ENCODE peak calls at places on chromosomes 5 and 9, in ten cellular contexts. D is cardiac fibroblast, E is HepG2, A is dorsolateral prefrontal cortex, O is colonic mucosa, L is left ventricle myocardium inferior, I is lower lobe of right lung, S is D721Med, V is stomach, F is psoas muscle. C is an unnamed sample.

GRCh38 chr9:128409998-128410397 is 10.7 kb upstream of the CERCAM start:
- DNase-seq in D (peak), E (peak), A (no peak), O (no peak), L (no peak), I (no peak), S (no peak), V (no peak), F (no peak), C (no peak)

GRCh38 chr5:10762776-10763500 is 1.9 kb upstream of the DAP start:
- DNase-seq in D (no peak), E (no peak), A (no peak), O (no peak), L (no peak), I (no peak), S (no peak), V (no peak), F (no peak), C (no peak)

GRCh38 chr5:137503456-137503855 is 4.3 kb upstream of the SPOCK1 start:
- DNase-seq in D (no peak), E (no peak), A (no peak), O (no peak), L (no peak), I (no peak), S (no peak), V (no peak), F (no peak), C (no peak)

GRCh38 chr5:97135868-97136267 is 6.5 kb downstream of the LIX1 start:
- DNase-seq in D (no peak), E (no peak), A (no peak), O (no peak), L (no peak), I (no peak), S (no peak), V (no peak), F (no peak), C (no peak)

GRCh38 chr5:164617290-164617689 is 1111.9 kb downstream of the MAT2B start:
- DNase-seq in D (no peak), E (no peak), A (no peak), O (no peak), L (no peak), I (no peak), S (no peak), V (no peak), F (no peak), C (no peak)

GRCh38 chr9:72983512-72984021 is 30.7 kb upstream of the ALDH1A1 start:
- DNase-seq in D (no peak), E (peak), A (no peak), O (no peak), L (no peak), I (no peak), S (no peak), V (no peak), F (no peak), C (no peak)

GRCh38 chr9:89254773-89255125 is 56.2 kb upstream of the CKS2 start:
- DNase-seq in D (no peak), E (no peak), A (no peak), O (no peak), L (no peak), I (no peak), S (no peak), V (no peak), F (no peak), C (peak)

GRCh38 chr9:34363619-34364351 is 12.9 kb downstream of the MYORG start:
- DNase-seq in D (peak), E (no peak), A (no peak), O (no peak), L (peak), I (no peak), S (no peak), V (no peak), F (peak), C (no peak)

GRCh38 chr9:16358751-16359150 is 511.7 kb downstream of the BNC2 start:
- DNase-seq in D (no peak), E (no peak), A (no peak), O (no peak), L (no peak), I (no peak), S (no peak), V (no peak), F (no peak), C (no peak)

GRCh38 chr5:181088289-181088688 is 42.7 kb downstream of the OR2V1 start:
- DNase-seq in D (no peak), E (no peak), A (no peak), O (no peak), L (no peak), I (no peak), S (no peak), V (no peak), F (no peak), C (peak)

GRCh38 chr9:132801659-132802058 is 76.4 kb downstream of the AK8 start:
- DNase-seq in D (no peak), E (no peak), A (no peak), O (no peak), L (no peak), I (no peak), S (no peak), V (no peak), F (no peak), C (no peak)

GRCh38 chr9:132802121-132802795 is 75.8 kb downstream of the AK8 start:
- DNase-seq in D (no peak), E (no peak), A (no peak), O (no peak), L (no peak), I (no peak), S (no peak), V (no peak), F (no peak), C (no peak)

GRCh38 chr9:132797861-132798659 is 80.0 kb downstream of the AK8 start:
- DNase-seq in D (peak), E (no peak), A (no peak), O (no peak), L (no peak), I (no peak), S (no peak), V (no peak), F (no peak), C (no peak)

GRCh38 chr9:132800038-132800648 is 77.9 kb downstream of the AK8 start:
- DNase-seq in D (peak), E (peak), A (peak), O (peak), L (peak), I (peak), S (no peak), V (peak), F (peak), C (no peak)

DNA sequence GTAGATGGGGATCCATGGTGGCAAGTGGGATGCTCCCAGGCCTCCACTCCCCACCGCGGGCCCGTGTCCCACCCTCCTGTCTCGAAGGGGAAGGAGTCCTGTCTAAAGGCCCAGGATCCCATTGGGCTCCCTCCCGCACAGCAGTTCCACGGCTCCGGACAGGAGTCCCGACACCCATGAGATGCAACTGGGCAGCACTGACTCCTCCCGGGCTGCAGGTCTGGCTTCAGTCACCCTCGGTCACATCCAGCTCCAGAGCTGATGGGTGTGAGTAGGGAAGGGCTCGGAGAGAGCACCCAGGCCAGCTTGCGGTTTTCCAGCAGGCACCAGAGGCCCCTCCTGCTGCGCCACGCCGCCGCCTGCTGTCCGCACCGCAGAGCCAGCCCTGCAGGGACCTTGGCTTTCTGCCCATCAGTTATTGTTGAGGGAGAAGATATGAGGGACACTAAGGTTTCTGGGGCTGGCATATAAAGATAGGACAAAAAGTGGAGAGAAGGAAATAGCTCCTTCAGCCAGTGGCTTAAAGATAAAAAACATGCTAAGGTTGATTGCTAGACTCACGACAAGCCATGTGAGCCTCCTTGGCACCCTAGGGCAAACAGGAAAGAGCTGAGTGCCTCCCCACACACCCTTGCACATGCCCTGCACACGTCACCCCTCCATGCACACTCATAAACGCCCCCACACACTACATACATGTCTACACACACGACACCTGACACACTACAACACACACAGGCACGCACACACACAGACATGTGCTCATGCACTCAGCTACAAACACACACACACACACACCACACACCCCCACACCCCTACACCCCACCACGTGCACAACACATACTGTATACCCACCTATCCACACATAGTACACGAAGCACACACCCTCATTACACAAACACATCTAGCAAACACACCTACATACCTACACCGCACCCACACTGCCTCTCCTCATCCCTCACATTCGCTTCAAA is 79.0 kb downstream of the AK8 start:
- DNase-seq in D (peak), E (peak), A (no peak), O (peak), L (no peak), I (peak), S (no peak), V (peak), F (no peak), C (no peak)
- TF ChIP-seq CTCF in D (no peak), E (peak), A (no peak), O (peak), L (no peak), I (peak), S (no peak), V (no peak), F (no peak), C (no peak)

DNA sequence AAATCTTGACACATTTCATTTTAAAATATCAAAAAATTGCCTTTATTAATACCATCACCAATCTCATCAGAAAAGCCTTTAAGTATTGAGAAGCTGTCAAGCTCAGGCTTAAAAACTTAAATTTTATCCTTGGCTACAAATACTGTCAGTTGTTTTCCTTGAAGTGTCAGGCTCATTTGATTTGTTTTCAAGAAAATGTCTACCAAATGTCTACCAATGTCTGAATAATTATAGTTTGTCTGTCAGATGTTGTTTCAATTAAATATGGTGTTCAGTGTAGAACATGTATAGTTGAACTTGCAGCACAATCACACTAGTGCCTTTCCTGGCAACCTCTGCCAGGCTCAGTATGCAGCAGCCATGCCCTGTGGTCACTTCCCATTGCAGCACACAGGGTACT is 455.2 kb upstream of the ADAMTS16 start:
- DNase-seq in D (no peak), E (no peak), A (no peak), O (no peak), L (no peak), I (no peak), S (no peak), V (no peak), F (no peak), C (no peak)
- TF ChIP-seq CTCF in D (no peak), E (no peak), A (no peak), O (no peak), L (no peak), I (no peak), S (no peak), V (no peak), F (no peak), C (no peak)

DNA sequence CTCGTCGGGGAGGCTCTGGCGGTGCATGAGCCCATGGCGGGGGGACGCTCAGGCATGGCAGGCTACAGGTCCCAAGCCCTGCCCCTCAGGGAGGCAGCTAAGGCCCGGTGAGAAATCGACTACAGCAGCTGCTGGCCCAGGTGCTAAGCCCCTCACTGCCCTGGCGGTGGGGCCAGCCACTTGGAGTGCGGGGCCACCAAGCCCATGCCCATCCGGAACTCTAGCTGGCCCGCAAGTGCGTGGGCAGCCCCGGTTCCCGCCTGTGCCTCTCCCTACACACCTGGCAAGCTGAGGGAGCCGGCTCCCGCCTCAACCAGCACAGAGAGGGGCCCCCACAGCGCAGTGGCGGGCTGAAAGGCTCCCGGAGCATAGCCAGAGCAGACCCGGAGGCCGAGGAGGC is 1896.9 kb upstream of the CDH6 start:
- DNase-seq in D (no peak), E (no peak), A (no peak), O (no peak), L (no peak), I (peak), S (no peak), V (no peak), F (no peak), C (no peak)
- TF ChIP-seq CTCF in D (no peak), E (no peak), A (no peak), O (no peak), L (no peak), I (no peak), S (no peak), V (no peak), F (no peak), C (no peak)

GRCh38 chr9:126398403-126399058 is 71.9 kb downstream of the MVB12B start:
- DNase-seq in D (peak), E (peak), A (peak), O (peak), L (peak), I (peak), S (peak), V (peak), F (peak), C (peak)

GRCh38 chr9:126399251-126399650 is 72.6 kb downstream of the MVB12B start:
- DNase-seq in D (no peak), E (no peak), A (no peak), O (no peak), L (no peak), I (no peak), S (no peak), V (no peak), F (no peak), C (no peak)

GRCh38 chr9:126394802-126395201 is 68.2 kb downstream of the MVB12B start:
- DNase-seq in D (no peak), E (no peak), A (no peak), O (no peak), L (no peak), I (no peak), S (no peak), V (no peak), F (no peak), C (no peak)

GRCh38 chr9:126395439-126396212 is 69.0 kb downstream of the MVB12B start:
- DNase-seq in D (peak), E (no peak), A (no peak), O (no peak), L (no peak), I (no peak), S (no peak), V (no peak), F (no peak), C (no peak)

GRCh38 chr9:126397056-126397455 is 70.4 kb downstream of the MVB12B start:
- DNase-seq in D (no peak), E (no peak), A (no peak), O (no peak), L (no peak), I (no peak), S (no peak), V (peak), F (no peak), C (no peak)
- TF ChIP-seq CTCF in D (peak), E (peak), A (peak), O (no peak), L (no peak), I (peak), S (no peak), V (no peak), F (no peak), C (no peak)

DNA sequence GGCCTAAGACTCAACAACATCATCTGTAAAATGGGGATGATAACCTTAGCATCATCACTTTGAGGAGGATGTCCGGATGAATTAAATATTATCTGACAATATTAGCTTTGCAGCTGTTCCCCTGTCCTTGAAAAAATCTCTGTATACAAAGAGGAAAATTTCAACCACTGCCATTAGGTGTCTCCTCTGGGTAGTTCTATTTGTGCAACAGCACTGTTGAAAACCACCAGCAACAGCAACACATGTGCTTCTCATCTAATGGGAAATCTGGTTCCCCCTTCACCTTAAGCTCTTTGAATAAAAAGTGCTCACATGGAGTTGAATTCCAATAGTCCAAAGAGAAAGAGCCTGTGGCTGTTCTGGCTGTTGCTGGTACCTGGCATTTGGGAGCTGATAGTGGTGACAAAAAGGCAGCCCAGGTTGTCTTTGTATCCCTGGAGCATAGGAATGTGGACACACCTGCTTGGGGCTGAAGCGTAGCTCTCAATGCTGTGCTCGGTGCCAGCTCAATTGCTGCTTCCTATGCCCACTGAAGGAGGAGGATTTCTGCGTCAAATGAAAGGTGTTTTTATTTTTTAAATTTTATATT is 322.1 kb upstream of the MSX2 start:
- DNase-seq in D (no peak), E (no peak), A (no peak), O (no peak), L (no peak), I (no peak), S (no peak), V (no peak), F (no peak), C (peak)
- TF ChIP-seq CTCF in D (no peak), E (no peak), A (no peak), O (no peak), L (no peak), I (no peak), S (no peak), V (no peak), F (no peak), C (no peak)

C was measured in esophagus muscularis mucosa.